ENCODE peak calls at places on chromosomes 16 and 17, in ten cellular contexts. One of them, this sample, is unnamed.

GRCh38 chr17:79862259-79862658 is 23.0 kb upstream of the CBX4 start:
- DNase-seq in nucleus accumbens: no peak
- DNase-seq in DMS153: no peak
- DNase-seq in Right ventricle myocardium inferior: no peak
- DNase-seq in CD4-positive, alpha-beta memory T cell: no peak
- DNase-seq in brain microvascular endothelial cell: no peak
- DNase-seq in cardiac muscle cell: no peak
- DNase-seq in C1 segment of cervical spinal cord: no peak
- DNase-seq in tibial artery: no peak
- DNase-seq in stimulated activated CD8-positive, alpha-beta memory T cell treated with anti-CD3 and anti-CD28 coated beads, Interleukin-12 subunit alpha, Interleukin-12 subunit beta, amount 100 ng/mL, for 4 hours: no peak
- DNase-seq in this sample: no peak

GRCh38 chr17:16106161-16106891 is 106.7 kb downstream of the TTC19 start:
- DNase-seq in C1 segment of cervical spinal cord: no peak
- DNase-seq in DMS153: peak
- DNase-seq in cardiac muscle cell: peak
- DNase-seq in CD4-positive, alpha-beta memory T cell: no peak
- DNase-seq in Right ventricle myocardium inferior: no peak
- DNase-seq in brain microvascular endothelial cell: no peak
- DNase-seq in nucleus accumbens: no peak
- DNase-seq in tibial artery: no peak
- DNase-seq in stimulated activated CD8-positive, alpha-beta memory T cell treated with anti-CD3 and anti-CD28 coated beads, Interleukin-12 subunit alpha, Interleukin-12 subunit beta, amount 100 ng/mL, for 4 hours: no peak
- DNase-seq in this sample: no peak

GRCh38 chr17:19718613-19719364 is 2.4 kb upstream of the SLC47A2 start:
- DNase-seq in C1 segment of cervical spinal cord: no peak
- DNase-seq in CD4-positive, alpha-beta memory T cell: no peak
- DNase-seq in Right ventricle myocardium inferior: peak
- DNase-seq in nucleus accumbens: no peak
- DNase-seq in brain microvascular endothelial cell: no peak
- DNase-seq in tibial artery: no peak
- DNase-seq in cardiac muscle cell: no peak
- DNase-seq in stimulated activated CD8-positive, alpha-beta memory T cell treated with anti-CD3 and anti-CD28 coated beads, Interleukin-12 subunit alpha, Interleukin-12 subunit beta, amount 100 ng/mL, for 4 hours: no peak
- DNase-seq in DMS153: no peak
- DNase-seq in this sample: no peak

GRCh38 chr17:210402-210801 is 29.0 kb upstream of the DOC2B start:
- DNase-seq in stimulated activated CD8-positive, alpha-beta memory T cell treated with anti-CD3 and anti-CD28 coated beads, Interleukin-12 subunit alpha, Interleukin-12 subunit beta, amount 100 ng/mL, for 4 hours: no peak
- DNase-seq in brain microvascular endothelial cell: no peak
- DNase-seq in DMS153: no peak
- DNase-seq in tibial artery: no peak
- DNase-seq in cardiac muscle cell: no peak
- DNase-seq in Right ventricle myocardium inferior: no peak
- DNase-seq in CD4-positive, alpha-beta memory T cell: no peak
- DNase-seq in nucleus accumbens: no peak
- DNase-seq in C1 segment of cervical spinal cord: no peak
- DNase-seq in this sample: no peak

GRCh38 chr17:31321481-31321880 is at the start of gene EVI2A:
- DNase-seq in brain microvascular endothelial cell: peak
- DNase-seq in tibial artery: peak
- DNase-seq in Right ventricle myocardium inferior: peak
- DNase-seq in stimulated activated CD8-positive, alpha-beta memory T cell treated with anti-CD3 and anti-CD28 coated beads, Interleukin-12 subunit alpha, Interleukin-12 subunit beta, amount 100 ng/mL, for 4 hours: peak
- DNase-seq in DMS153: no peak
- DNase-seq in cardiac muscle cell: peak
- DNase-seq in CD4-positive, alpha-beta memory T cell: peak
- DNase-seq in nucleus accumbens: peak
- DNase-seq in C1 segment of cervical spinal cord: no peak
- DNase-seq in this sample: peak

GRCh38 chr16:86424968-86425367 is 85.4 kb upstream of the FOXF1 start:
- DNase-seq in C1 segment of cervical spinal cord: no peak
- DNase-seq in DMS153: no peak
- DNase-seq in cardiac muscle cell: no peak
- DNase-seq in stimulated activated CD8-positive, alpha-beta memory T cell treated with anti-CD3 and anti-CD28 coated beads, Interleukin-12 subunit alpha, Interleukin-12 subunit beta, amount 100 ng/mL, for 4 hours: no peak
- DNase-seq in nucleus accumbens: no peak
- DNase-seq in CD4-positive, alpha-beta memory T cell: no peak
- DNase-seq in brain microvascular endothelial cell: no peak
- DNase-seq in Right ventricle myocardium inferior: no peak
- DNase-seq in tibial artery: no peak
- DNase-seq in this sample: no peak

GRCh38 chr16:27310576-27311448 is 3.0 kb upstream of the IL4R start:
- DNase-seq in stimulated activated CD8-positive, alpha-beta memory T cell treated with anti-CD3 and anti-CD28 coated beads, Interleukin-12 subunit alpha, Interleukin-12 subunit beta, amount 100 ng/mL, for 4 hours: no peak
- DNase-seq in cardiac muscle cell: peak
- DNase-seq in tibial artery: peak
- DNase-seq in brain microvascular endothelial cell: no peak
- DNase-seq in Right ventricle myocardium inferior: no peak
- DNase-seq in nucleus accumbens: no peak
- DNase-seq in CD4-positive, alpha-beta memory T cell: no peak
- DNase-seq in C1 segment of cervical spinal cord: no peak
- DNase-seq in DMS153: no peak
- DNase-seq in this sample: no peak

GRCh38 chr16:3965306-3965705 is 84.8 kb upstream of the CREBBP start:
- DNase-seq in brain microvascular endothelial cell: no peak
- DNase-seq in nucleus accumbens: no peak
- DNase-seq in C1 segment of cervical spinal cord: no peak
- DNase-seq in stimulated activated CD8-positive, alpha-beta memory T cell treated with anti-CD3 and anti-CD28 coated beads, Interleukin-12 subunit alpha, Interleukin-12 subunit beta, amount 100 ng/mL, for 4 hours: no peak
- DNase-seq in cardiac muscle cell: no peak
- DNase-seq in Right ventricle myocardium inferior: no peak
- DNase-seq in DMS153: no peak
- DNase-seq in tibial artery: no peak
- DNase-seq in CD4-positive, alpha-beta memory T cell: no peak
- DNase-seq in this sample: no peak

GRCh38 chr17:81417049-81417878 is 22.0 kb downstream of the BAHCC1 start:
- DNase-seq in C1 segment of cervical spinal cord: no peak
- DNase-seq in Right ventricle myocardium inferior: no peak
- DNase-seq in nucleus accumbens: no peak
- DNase-seq in stimulated activated CD8-positive, alpha-beta memory T cell treated with anti-CD3 and anti-CD28 coated beads, Interleukin-12 subunit alpha, Interleukin-12 subunit beta, amount 100 ng/mL, for 4 hours: no peak
- DNase-seq in CD4-positive, alpha-beta memory T cell: no peak
- DNase-seq in cardiac muscle cell: peak
- DNase-seq in brain microvascular endothelial cell: no peak
- DNase-seq in DMS153: no peak
- DNase-seq in tibial artery: peak
- DNase-seq in this sample: no peak